ENCODE peak calls at places on chromosome 1, in five cellular contexts. Z is lower leg skin, D is transverse colon, Q is fibroblast of mammary gland, P is HFF-Myc. I is an unnamed sample.

GRCh38 chr1:63630666-63631065 is 37.5 kb downstream of the PGM1 start:
- DNase-seq in Z (no peak), D (no peak), Q (no peak), P (no peak), I (no peak)

GRCh38 chr1:36576677-36577076 is 94.0 kb upstream of the CSF3R start:
- DNase-seq in Z (no peak), D (no peak), Q (no peak), P (no peak), I (no peak)

GRCh38 chr1:97820470-97821188 is 100.2 kb downstream of the DPYD start:
- DNase-seq in Z (no peak), D (no peak), Q (peak; percentile 51), P (peak; percentile 26), I (no peak)

GRCh38 chr1:44084998-44085675 is 33.5 kb upstream of the KLF17 start:
- DNase-seq in Z (no peak), D (no peak), Q (peak; percentile 87), P (peak; percentile 67), I (no peak)

GRCh38 chr1:154938604-154939399 is 2.3 kb upstream of the PMVK start:
- DNase-seq in Z (no peak), D (no peak), Q (no peak), P (no peak), I (no peak)

GRCh38 chr1:27548858-27549719 is 54.9 kb downstream of the AHDC1 start:
- DNase-seq in Z (no peak), D (no peak), Q (no peak), P (no peak), I (no peak)

GRCh38 chr1:55955237-55955636 is 624.1 kb downstream of the PLPP3 start:
- DNase-seq in Z (no peak), D (no peak), Q (no peak), P (no peak), I (no peak)

GRCh38 chr1:156970017-156970416 is 49.6 kb downstream of the LRRC71 start:
- DNase-seq in Z (no peak), D (no peak), Q (no peak), P (no peak), I (no peak)

GRCh38 chr1:104329278-104329677 is 579.6 kb downstream of the AMY1C start:
- DNase-seq in Z (no peak), D (no peak), Q (no peak), P (no peak), I (no peak)

GRCh38 chr1:12619396-12620141 is 1.6 kb upstream of the DHRS3 start:
- DNase-seq in Z (peak; percentile 90), D (peak; percentile 91), Q (peak; percentile 88), P (peak; percentile 65), I (peak; percentile 87)

GRCh38 chr1:243325305-243325890 is 69.6 kb downstream of the SDCCAG8 start:
- DNase-seq in Z (no peak), D (no peak), Q (peak; percentile 77), P (peak; percentile 42), I (peak; percentile 40)

GRCh38 chr1:199083680-199084079 is 444.8 kb downstream of the PTPRC start:
- DNase-seq in Z (no peak), D (no peak), Q (peak; percentile 11), P (no peak), I (no peak)

GRCh38 chr1:110687244-110687643 is 12.5 kb upstream of the KCNA3 start:
- DNase-seq in Z (no peak), D (no peak), Q (peak; percentile 43), P (no peak), I (no peak)

GRCh38 chr1:183019126-183019740 is 4.0 kb upstream of the LAMC1 start:
- DNase-seq in Z (no peak), D (no peak), Q (no peak), P (no peak), I (no peak)

GRCh38 chr1:167441222-167441621 is 77.1 kb downstream of the CD247 start:
- DNase-seq in Z (no peak), D (no peak), Q (no peak), P (no peak), I (no peak)

GRCh38 chr1:167618789-167619188 is 11.2 kb upstream of the RCSD1 start:
- DNase-seq in Z (no peak), D (no peak), Q (no peak), P (no peak), I (no peak)

GRCh38 chr1:82052563-82052962 is 251.8 kb downstream of the ADGRL2 start:
- DNase-seq in Z (no peak), D (no peak), Q (no peak), P (no peak), I (no peak)

GRCh38 chr1:1286313-1287261 is 6.4 kb downstream of the SCNN1D start:
- DNase-seq in Z (no peak), D (no peak), Q (no peak), P (no peak), I (no peak)

GRCh38 chr1:95620076-95620475 is 386.1 kb downstream of the RWDD3 start:
- DNase-seq in Z (no peak), D (no peak), Q (no peak), P (no peak), I (no peak)

GRCh38 chr1:66350001-66350547 is 183.9 kb upstream of the SGIP1 start:
- DNase-seq in Z (no peak), D (peak; percentile 66), Q (no peak), P (no peak), I (no peak)

GRCh38 chr1:172405912-172406311 is 14.6 kb upstream of the C1orf105 start:
- DNase-seq in Z (no peak), D (no peak), Q (no peak), P (no peak), I (no peak)

GRCh38 chr1:242454262-242455051 is 70.0 kb downstream of the PLD5 start:
- DNase-seq in Z (no peak), D (no peak), Q (peak; percentile 51), P (no peak), I (peak; percentile 46)

GRCh38 chr1:154935749-154936415 is 637 bp downstream of the PMVK start:
- DNase-seq in Z (no peak), D (no peak), Q (no peak), P (no peak), I (no peak)

GRCh38 chr1:201408176-201408814 is 9.2 kb upstream of the LAD1 start:
- DNase-seq in Z (peak; percentile 72), D (peak; percentile 90), Q (peak; percentile 72), P (peak; percentile 42), I (peak; percentile 88)

DNA sequence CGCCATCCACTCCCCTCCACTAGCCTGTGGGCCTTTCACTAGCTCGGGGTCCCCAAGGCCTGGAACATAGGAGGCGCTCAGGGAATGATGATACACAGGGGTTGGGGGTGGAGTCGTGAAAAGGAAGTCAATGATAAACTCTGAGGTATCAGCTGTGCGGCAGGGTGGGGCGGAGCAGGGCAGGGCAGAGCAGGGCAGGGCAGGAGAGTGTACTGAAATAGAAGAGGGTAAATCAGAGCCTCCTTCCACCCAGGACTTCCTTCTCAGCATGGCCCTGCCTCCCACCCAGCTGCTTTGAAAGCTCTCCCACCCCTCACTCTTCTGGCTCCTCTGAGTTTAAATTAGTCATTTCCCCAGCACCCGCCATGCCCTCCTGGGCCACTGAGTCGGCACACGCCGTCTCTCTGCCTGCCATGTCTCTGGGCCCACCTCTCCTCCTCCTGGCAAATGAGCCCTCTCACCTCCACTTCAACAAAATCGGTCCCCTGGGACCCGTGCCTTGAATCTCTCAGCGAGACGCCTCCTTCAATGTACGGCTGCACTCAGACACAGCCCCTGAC is 16.9 kb downstream of the CAPZB start:
- DNase-seq in Z (no peak), D (peak; percentile 93), Q (no peak), P (no peak), I (no peak)
- TF ChIP-seq CTCF in Z (no peak), D (no peak), Q (no peak), P (no peak), I (no peak)

DNA sequence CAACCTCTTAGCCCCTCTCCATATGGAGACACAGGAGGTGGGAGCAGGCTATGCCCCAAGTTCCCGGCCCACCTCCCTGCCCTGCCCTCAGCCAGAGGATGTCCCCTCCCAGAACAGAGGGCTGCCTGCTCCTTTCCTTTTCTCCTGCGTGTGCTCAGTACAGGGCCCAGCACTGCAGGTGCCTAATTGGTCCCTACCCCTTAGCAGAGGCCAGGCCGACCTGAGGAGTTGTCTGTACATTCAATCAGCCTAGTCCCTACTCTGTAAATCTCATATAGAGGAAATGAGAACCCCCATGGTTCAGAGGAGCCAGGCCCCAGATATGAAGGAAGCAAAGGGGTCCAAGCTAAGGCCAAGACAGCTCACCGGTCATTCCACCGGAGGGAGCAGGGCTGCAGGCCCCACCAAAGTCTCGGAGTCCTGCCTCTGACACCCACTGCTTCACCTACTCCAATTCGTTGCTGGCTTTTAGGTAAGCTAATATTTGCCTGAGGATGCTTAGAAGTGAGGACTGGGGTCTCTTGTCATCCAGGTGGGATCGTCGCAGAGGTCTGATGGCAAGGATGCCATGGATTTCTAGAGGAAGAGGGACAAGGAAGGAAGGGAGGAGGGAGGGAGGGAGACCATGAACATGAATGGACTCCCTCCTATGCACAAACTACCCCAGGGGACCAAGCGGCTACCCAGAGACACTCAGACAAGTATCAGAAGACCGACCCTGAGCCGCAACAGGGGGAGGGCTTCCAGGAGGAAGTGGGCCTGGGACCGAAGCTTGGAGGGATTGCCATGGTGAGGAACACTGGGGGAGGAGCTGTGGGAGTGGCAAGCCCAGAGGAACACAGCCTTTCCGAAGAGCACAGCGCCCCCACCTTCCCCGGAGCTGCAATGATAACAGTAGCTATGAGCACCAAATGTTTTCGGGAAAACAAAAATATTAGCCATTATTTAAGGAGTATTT is 30.4 kb upstream of the FOXO6 start:
- DNase-seq in Z (peak; percentile 9), D (no peak), Q (no peak), P (no peak), I (no peak)
- TF ChIP-seq CTCF in Z (no peak), D (no peak), Q (no peak), P (peak; percentile 35), I (no peak)

GRCh38 chr1:214505134-214505533 is 46.3 kb downstream of the PTPN14 start:
- DNase-seq in Z (no peak), D (no peak), Q (no peak), P (no peak), I (no peak)
- TF ChIP-seq CTCF in Z (no peak), D (no peak), Q (no peak), P (no peak), I (no peak)

GRCh38 chr1:25486602-25487001 is 55.9 kb downstream of the MACO1 start:
- DNase-seq in Z (no peak), D (no peak), Q (peak; percentile 54), P (no peak), I (no peak)
- TF ChIP-seq CTCF in Z (no peak), D (no peak), Q (peak; percentile 32), P (no peak), I (no peak)

I was measured in GM13976.